ENCODE peak calls at places on chromosomes 7 and 10, in four cellular contexts. X is NCI-H1092; G is stimulated activated CD8-positive, alpha-beta memory T cell treated with anti-CD3 and anti-CD28 coated beads, Interleukin-7, amount 100 ng/mL, for 1 hour; N is progenitor cell of endocrine pancreas. U is an unnamed sample.

GRCh38 chr10:5168897-5169296 is 16.1 kb downstream of the AKR1C8 start:
- DNase-seq in X (no peak), G (no peak), N (no peak), U (no peak)

GRCh38 chr7:90833443-90833842 is 237.3 kb downstream of the CDK14 start:
- DNase-seq in X (no peak), G (no peak), N (no peak), U (no peak)

GRCh38 chr7:142943706-142944268 is 4.5 kb downstream of the LLCFC1 start:
- DNase-seq in X (no peak), G (no peak), N (no peak), U (no peak)

GRCh38 chr7:135716677-135717238 is 11.2 kb downstream of the SLC13A4 start:
- DNase-seq in X (peak), G (no peak), N (no peak), U (no peak)

GRCh38 chr10:32433542-32433941 is 12.4 kb upstream of the CCDC7 start:
- DNase-seq in X (no peak), G (no peak), N (no peak), U (no peak)

GRCh38 chr10:77792155-77792554 is 134.4 kb downstream of the DLG5 start:
- DNase-seq in X (no peak), G (no peak), N (no peak), U (no peak)

GRCh38 chr7:33841658-33842057 is 63.7 kb upstream of the BMPER start:
- DNase-seq in X (peak), G (no peak), N (no peak), U (no peak)

GRCh38 chr7:129495987-129496386 is 6.3 kb upstream of the SMKR1 start:
- DNase-seq in X (no peak), G (no peak), N (no peak), U (no peak)

GRCh38 chr7:151565541-151565940 is 45.8 kb upstream of the RHEB start:
- DNase-seq in X (no peak), G (no peak), N (no peak), U (no peak)

GRCh38 chr7:42691030-42691639 is 220.7 kb downstream of the C7orf25 start:
- DNase-seq in X (no peak), G (no peak), N (no peak), U (no peak)

GRCh38 chr7:7792089-7792488 is 73.7 kb upstream of the RPA3 start:
- DNase-seq in X (no peak), G (no peak), N (no peak), U (no peak)

GRCh38 chr10:52256832-52257691 is 57.0 kb upstream of the DKK1 start:
- DNase-seq in X (no peak), G (no peak), N (no peak), U (no peak)

U was measured in central memory CD8-positive, alpha-beta T cell.